ENCODE peak calls at places on chromosomes 6 and 20, in nine cellular contexts. L, E, W, X, T, Z, Q, S and U are unnamed samples.

GRCh38 chr6:22062807-22063408 is 233.9 kb downstream of the PRL start:
- DNase-seq in Q (no peak), Z (peak; percentile 76), X (no peak), S (no peak), W (no peak), E (no peak), T (no peak), L (peak; percentile 66), U (peak; percentile 68)

GRCh38 chr20:32965581-32966373 is 38.5 kb downstream of the SUN5 start:
- DNase-seq in Q (no peak), T (no peak), Z (peak; percentile 43), S (no peak), X (no peak), L (peak; percentile 58), E (no peak), W (no peak), U (peak; percentile 9)

GRCh38 chr6:21241231-21242130 is 352.1 kb upstream of the SOX4 start:
- DNase-seq in Q (no peak), L (no peak), Z (no peak), E (no peak), T (no peak), W (no peak), X (no peak), S (no peak), U (no peak)

GRCh38 chr20:17898548-17898994 is 70.0 kb downstream of the SNX5 start:
- DNase-seq in Q (peak; percentile 50), T (peak; percentile 54), E (peak; percentile 41), S (peak; percentile 54), X (peak; percentile 75), L (peak; percentile 77), W (peak; percentile 69), Z (peak; percentile 73), U (peak; percentile 49)

GRCh38 chr6:44131880-44132279 is 4.5 kb downstream of the TMEM63B start:
- DNase-seq in W (no peak), E (no peak), Q (no peak), L (no peak), S (no peak), Z (no peak), X (no peak), T (no peak), U (no peak)

GRCh38 chr6:154615483-154616025 is 105.1 kb upstream of the CNKSR3 start:
- DNase-seq in Q (no peak), E (peak; percentile 85), T (peak; percentile 28), X (peak; percentile 60), W (peak; percentile 59), Z (peak; percentile 73), S (peak; percentile 60), L (no peak), U (no peak)

GRCh38 chr6:13485923-13486557 is 1.4 kb downstream of the GFOD1 start:
- DNase-seq in Z (peak; percentile 64), L (peak; percentile 50), E (no peak), S (peak; percentile 29), T (peak; percentile 45), X (peak; percentile 30), Q (peak; percentile 47), W (no peak), U (no peak)

GRCh38 chr20:58127731-58128130 is 100.7 kb downstream of the ANKRD60 start:
- DNase-seq in Z (peak; percentile 25), Q (peak; percentile 39), E (peak; percentile 91), W (peak; percentile 83), L (no peak), T (no peak), S (no peak), X (peak; percentile 22), U (no peak)

GRCh38 chr6:129598244-129599187 is 111.5 kb downstream of the ARHGAP18 start:
- DNase-seq in E (peak; percentile 60), S (peak; percentile 60), Q (peak; percentile 67), W (peak; percentile 54), L (no peak), Z (no peak), X (peak; percentile 84), T (no peak), U (no peak)

GRCh38 chr6:165889636-165890403 is 226.8 kb upstream of the PDE10A start:
- DNase-seq in Z (no peak), S (no peak), X (peak; percentile 68), E (no peak), L (no peak), W (peak; percentile 58), Q (peak; percentile 58), T (no peak), U (no peak)

GRCh38 chr6:13711384-13711725 is 280 bp downstream of the RANBP9 start:
- DNase-seq in X (no peak), T (no peak), W (peak; percentile 26), Q (peak; percentile 52), Z (no peak), S (no peak), E (peak; percentile 51), L (peak; percentile 77), U (no peak)

GRCh38 chr6:79193971-79194370 is 40.5 kb downstream of the HMGN3 start:
- DNase-seq in T (no peak), Z (no peak), W (no peak), S (no peak), E (no peak), X (no peak), Q (no peak), L (no peak), U (no peak)

GRCh38 chr6:112362827-112363565 is 15.9 kb downstream of the RFPL4B start:
- DNase-seq in X (peak; percentile 31), Z (no peak), Q (no peak), E (no peak), W (peak; percentile 10), T (no peak), L (no peak), S (no peak), U (no peak)

GRCh38 chr6:115783402-115784061 is 277.2 kb downstream of the FRK start:
- DNase-seq in Q (no peak), T (peak; percentile 7), W (no peak), E (no peak), S (no peak), X (no peak), L (no peak), Z (no peak), U (no peak)

GRCh38 chr6:16849280-16850210 is 88.3 kb upstream of the ATXN1 start:
- DNase-seq in Z (no peak), Q (peak; percentile 18), S (peak; percentile 90), W (peak; percentile 73), T (no peak), E (peak; percentile 9), L (no peak), X (peak; percentile 79), U (no peak)

GRCh38 chr6:31114540-31114876 is at the start of gene PSORS1C1:
- DNase-seq in L (no peak), S (no peak), W (peak; percentile 92), T (peak; percentile 90), Q (no peak), X (peak; percentile 95), E (peak; percentile 85), Z (peak; percentile 88), U (no peak)

GRCh38 chr20:62599216-62600110 is 42.8 kb upstream of the SLCO4A1 start:
- DNase-seq in L (no peak), W (no peak), E (no peak), T (peak; percentile 11), Z (no peak), S (no peak), Q (no peak), X (no peak), U (no peak)

GRCh38 chr20:6178537-6178936 is 55.7 kb upstream of the FERMT1 start:
- DNase-seq in Z (no peak), T (no peak), S (peak; percentile 73), W (peak; percentile 52), Q (peak; percentile 15), L (no peak), X (peak; percentile 51), E (peak; percentile 10), U (no peak)

GRCh38 chr20:57199656-57200405 is 66.6 kb downstream of the BMP7 start:
- DNase-seq in T (no peak), W (no peak), Z (no peak), E (peak; percentile 17), L (no peak), X (no peak), S (no peak), Q (no peak), U (no peak)

GRCh38 chr6:22600059-22600458 is 30.7 kb downstream of the HDGFL1 start:
- DNase-seq in X (peak; percentile 41), T (no peak), Q (no peak), S (no peak), Z (no peak), L (no peak), W (peak; percentile 33), E (peak; percentile 64), U (no peak)

GRCh38 chr20:62477669-62478450 is 2.1 kb upstream of the GATA5 start:
- DNase-seq in W (no peak), L (no peak), Q (no peak), Z (no peak), T (no peak), E (no peak), X (no peak), S (no peak), U (no peak)

GRCh38 chr6:67210450-67210849 is 1424.6 kb upstream of the ADGRB3 start:
- DNase-seq in W (peak; percentile 23), E (no peak), Q (no peak), X (no peak), L (no peak), T (no peak), Z (no peak), S (no peak), U (no peak)

GRCh38 chr20:45138451-45139300 is 14.4 kb upstream of the WFDC12 start:
- DNase-seq in L (peak; percentile 79), Q (peak; percentile 10), Z (peak; percentile 90), X (no peak), T (peak; percentile 25), E (no peak), W (no peak), S (no peak), U (peak; percentile 46)

GRCh38 chr6:23688650-23689049 is 437.4 kb upstream of the NRSN1 start:
- DNase-seq in S (no peak), X (no peak), Z (no peak), W (no peak), E (no peak), Q (no peak), L (no peak), T (no peak), U (no peak)

GRCh38 chr20:23241416-23241815 is 109.2 kb upstream of the NXT1 start:
- DNase-seq in X (no peak), E (no peak), W (no peak), S (no peak), Z (peak; percentile 5), Q (no peak), T (no peak), L (no peak), U (no peak)

GRCh38 chr6:33280539-33280938 is 3.6 kb downstream of the B3GALT4 start:
- DNase-seq in Z (no peak), L (peak; percentile 13), E (no peak), W (no peak), Q (no peak), X (no peak), S (no peak), T (no peak), U (no peak)

GRCh38 chr20:21315138-21315537 is 12.0 kb downstream of the XRN2 start:
- DNase-seq in Q (no peak), L (no peak), X (peak; percentile 78), W (peak; percentile 76), S (no peak), T (no peak), Z (no peak), E (no peak), U (no peak)

GRCh38 chr6:170146640-170147039 is 144.2 kb downstream of the DLL1 start:
- DNase-seq in L (no peak), W (no peak), Q (no peak), S (no peak), X (no peak), T (no peak), Z (peak; percentile 51), E (no peak), U (no peak)

GRCh38 chr6:13615802-13616140 is 636 bp downstream of the NOL7 start:
- DNase-seq in S (peak; percentile 35), T (peak; percentile 59), E (peak; percentile 13), Z (peak; percentile 79), Q (no peak), X (peak; percentile 35), L (peak; percentile 64), W (peak; percentile 38), U (peak; percentile 34)